ENCODE peak calls at places on chromosomes 3 and 15, in four cellular contexts. One of them, this sample, is unnamed.

GRCh38 chr3:192467230-192468186 is 259.8 kb downstream of the FGF12 start:
- DNase-seq in neural progenitor cell: peak; percentile 82
- DNase-seq in Peyer's patch: no peak
- DNase-seq in sigmoid colon: no peak
- DNase-seq in this sample: peak; percentile 31

GRCh38 chr15:66126057-66126855 is 127.3 kb downstream of the MEGF11 start:
- DNase-seq in neural progenitor cell: peak; percentile 61
- DNase-seq in Peyer's patch: no peak
- DNase-seq in sigmoid colon: no peak
- DNase-seq in this sample: peak; percentile 56

GRCh38 chr3:30321065-30321464 is 285.3 kb upstream of the TGFBR2 start:
- DNase-seq in neural progenitor cell: no peak
- DNase-seq in Peyer's patch: no peak
- DNase-seq in sigmoid colon: no peak
- DNase-seq in this sample: no peak

GRCh38 chr15:57784081-57784488 is 77.6 kb downstream of the POLR2M start:
- DNase-seq in neural progenitor cell: no peak
- DNase-seq in Peyer's patch: no peak
- DNase-seq in sigmoid colon: no peak
- DNase-seq in this sample: no peak

GRCh38 chr3:122019493-122019892 is 2.6 kb downstream of the ILDR1 start:
- DNase-seq in neural progenitor cell: no peak
- DNase-seq in Peyer's patch: no peak
- DNase-seq in sigmoid colon: no peak
- DNase-seq in this sample: no peak

GRCh38 chr3:139358857-139359562 is 15.2 kb downstream of the MRPS22 start:
- DNase-seq in neural progenitor cell: peak; percentile 78
- DNase-seq in Peyer's patch: no peak
- DNase-seq in sigmoid colon: no peak
- DNase-seq in this sample: no peak

GRCh38 chr15:65355173-65355982 is 22.4 kb downstream of the IGDCC3 start:
- DNase-seq in neural progenitor cell: peak; percentile 98
- DNase-seq in Peyer's patch: no peak
- DNase-seq in sigmoid colon: no peak
- DNase-seq in this sample: peak; percentile 93

GRCh38 chr3:189827108-189827507 is 195.9 kb downstream of the TP63 start:
- DNase-seq in neural progenitor cell: no peak
- DNase-seq in Peyer's patch: no peak
- DNase-seq in sigmoid colon: no peak
- DNase-seq in this sample: no peak

GRCh38 chr3:189049458-189050231 is 122.1 kb upstream of the TPRG1 start:
- DNase-seq in neural progenitor cell: no peak
- DNase-seq in Peyer's patch: no peak
- DNase-seq in sigmoid colon: no peak
- DNase-seq in this sample: no peak

GRCh38 chr3:188421151-188421821 is 267.3 kb downstream of the LPP start:
- DNase-seq in neural progenitor cell: no peak
- DNase-seq in Peyer's patch: no peak
- DNase-seq in sigmoid colon: no peak
- DNase-seq in this sample: no peak

GRCh38 chr3:67176396-67176795 is 178.3 kb downstream of the KBTBD8 start:
- DNase-seq in neural progenitor cell: no peak
- DNase-seq in Peyer's patch: no peak
- DNase-seq in sigmoid colon: no peak
- DNase-seq in this sample: no peak

GRCh38 chr3:80000022-80000421 is 232.2 kb upstream of the ROBO1 start:
- DNase-seq in neural progenitor cell: no peak
- DNase-seq in Peyer's patch: no peak
- DNase-seq in sigmoid colon: no peak
- DNase-seq in this sample: no peak

GRCh38 chr3:101943028-101943427 is 93.7 kb downstream of the NFKBIZ start:
- DNase-seq in neural progenitor cell: no peak
- DNase-seq in Peyer's patch: no peak
- DNase-seq in sigmoid colon: no peak
- DNase-seq in this sample: no peak

GRCh38 chr3:129003578-129004112 is 2.5 kb downstream of the EFCC1 start:
- DNase-seq in neural progenitor cell: peak; percentile 60
- DNase-seq in Peyer's patch: peak; percentile 79
- DNase-seq in sigmoid colon: no peak
- DNase-seq in this sample: peak; percentile 86

GRCh38 chr3:129002573-129003569 is 1.8 kb downstream of the EFCC1 start:
- DNase-seq in neural progenitor cell: no peak
- DNase-seq in Peyer's patch: no peak
- DNase-seq in sigmoid colon: no peak
- DNase-seq in this sample: no peak

GRCh38 chr3:129000742-129001100 is 383 bp upstream of the EFCC1 start:
- DNase-seq in neural progenitor cell: peak; percentile 46
- DNase-seq in Peyer's patch: no peak
- DNase-seq in sigmoid colon: peak; percentile 62
- DNase-seq in this sample: peak; percentile 74

GRCh38 chr3:129001101-129001816 is at the start of gene EFCC1:
- DNase-seq in neural progenitor cell: peak; percentile 92
- DNase-seq in Peyer's patch: peak; percentile 70
- DNase-seq in sigmoid colon: peak; percentile 90
- DNase-seq in this sample: peak; percentile 91

DNA sequence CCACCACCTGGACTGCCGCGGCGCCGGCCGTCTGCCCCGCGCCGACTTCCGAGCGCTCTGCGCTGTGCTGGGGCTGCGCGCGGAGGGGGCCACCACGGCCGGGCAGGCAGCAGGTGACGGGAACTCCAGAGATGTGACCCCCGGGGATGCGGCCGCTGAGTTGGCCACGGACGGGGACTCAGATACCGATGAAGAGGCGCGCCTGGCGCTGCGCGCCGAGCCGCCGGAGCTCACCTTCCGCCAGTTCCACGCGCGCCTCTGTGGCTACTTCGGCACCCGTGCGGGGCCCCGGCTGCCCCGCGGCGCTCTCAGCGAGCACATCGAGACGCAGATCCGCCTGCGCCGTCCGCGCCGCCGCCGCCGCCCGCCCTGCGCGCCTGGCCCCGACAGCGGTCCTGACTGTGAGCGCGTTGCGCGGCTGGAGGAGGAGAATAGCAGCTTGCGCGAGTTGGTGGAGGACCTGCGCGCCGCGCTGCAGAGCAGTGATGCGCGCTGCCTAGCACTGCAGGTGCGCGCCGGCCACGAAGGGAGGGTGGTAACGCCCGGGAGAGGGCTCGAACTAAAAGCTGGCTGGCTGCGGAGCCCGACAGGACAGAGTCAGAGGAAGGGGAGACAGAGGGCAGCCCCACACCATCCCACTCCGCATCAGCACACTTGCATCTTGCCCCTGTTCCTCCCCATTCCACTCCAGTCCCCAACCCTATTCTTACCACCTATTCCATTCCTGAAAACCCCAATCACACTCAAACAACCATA is 891 bp downstream of the EFCC1 start:
- DNase-seq in neural progenitor cell: peak; percentile 83
- DNase-seq in Peyer's patch: no peak
- DNase-seq in sigmoid colon: peak; percentile 60
- DNase-seq in this sample: peak; percentile 83
- H3K4me3 ChIP-seq in neural progenitor cell: peak overlapping the region; percentile 84
- H3K4me3 ChIP-seq in Peyer's patch: peak overlapping the region; percentile 55
- H3K4me3 ChIP-seq in sigmoid colon: peak overlapping the region; percentile 51
- H3K4me3 ChIP-seq in this sample: peak overlapping the region; percentile 69

GRCh38 chr3:58167431-58168351 is 43.1 kb downstream of the DNASE1L3 start:
- DNase-seq in neural progenitor cell: peak; percentile 78
- DNase-seq in Peyer's patch: peak; percentile 71
- DNase-seq in sigmoid colon: peak; percentile 89
- DNase-seq in this sample: peak; percentile 92
- H3K36me3 ChIP-seq in neural progenitor cell: no peaks in the 10 kb centered on the region
- H3K36me3 ChIP-seq in Peyer's patch: peaks cover 86% of the 10 kb centered on the region
- H3K36me3 ChIP-seq in sigmoid colon: peaks cover 17% of the 10 kb centered on the region
- H3K36me3 ChIP-seq in this sample: peaks cover 44% of the 10 kb centered on the region

DNA sequence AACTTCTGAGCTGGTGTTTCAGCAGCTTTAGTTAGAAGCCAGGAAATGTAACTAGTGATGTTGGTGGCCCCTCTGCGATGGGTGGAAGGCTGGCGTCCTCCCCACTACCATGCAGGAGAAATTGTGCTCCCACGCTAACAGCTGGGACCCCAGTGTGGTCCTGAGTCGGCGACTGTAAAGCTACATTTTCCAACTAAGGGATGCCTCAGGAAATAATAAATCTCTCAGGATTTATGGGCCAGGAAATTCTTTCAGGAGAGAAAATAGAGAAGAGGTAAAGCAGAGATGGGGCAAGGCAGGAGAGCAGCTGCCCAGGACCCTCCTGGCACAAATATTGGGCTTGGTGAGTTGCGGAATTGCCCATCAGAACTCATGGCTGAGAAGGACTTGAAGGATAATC is 186.9 kb downstream of the OPA1 start:
- DNase-seq in neural progenitor cell: no peak
- DNase-seq in Peyer's patch: no peak
- DNase-seq in sigmoid colon: no peak
- DNase-seq in this sample: no peak
- H3K27me3 ChIP-seq in neural progenitor cell: peaks cover 12% of the 10 kb centered on the region
- H3K27me3 ChIP-seq in Peyer's patch: no peaks in the 10 kb centered on the region
- H3K27me3 ChIP-seq in sigmoid colon: no peaks in the 10 kb centered on the region
- H3K27me3 ChIP-seq in this sample: peaks cover 1% of the 10 kb centered on the region

DNA sequence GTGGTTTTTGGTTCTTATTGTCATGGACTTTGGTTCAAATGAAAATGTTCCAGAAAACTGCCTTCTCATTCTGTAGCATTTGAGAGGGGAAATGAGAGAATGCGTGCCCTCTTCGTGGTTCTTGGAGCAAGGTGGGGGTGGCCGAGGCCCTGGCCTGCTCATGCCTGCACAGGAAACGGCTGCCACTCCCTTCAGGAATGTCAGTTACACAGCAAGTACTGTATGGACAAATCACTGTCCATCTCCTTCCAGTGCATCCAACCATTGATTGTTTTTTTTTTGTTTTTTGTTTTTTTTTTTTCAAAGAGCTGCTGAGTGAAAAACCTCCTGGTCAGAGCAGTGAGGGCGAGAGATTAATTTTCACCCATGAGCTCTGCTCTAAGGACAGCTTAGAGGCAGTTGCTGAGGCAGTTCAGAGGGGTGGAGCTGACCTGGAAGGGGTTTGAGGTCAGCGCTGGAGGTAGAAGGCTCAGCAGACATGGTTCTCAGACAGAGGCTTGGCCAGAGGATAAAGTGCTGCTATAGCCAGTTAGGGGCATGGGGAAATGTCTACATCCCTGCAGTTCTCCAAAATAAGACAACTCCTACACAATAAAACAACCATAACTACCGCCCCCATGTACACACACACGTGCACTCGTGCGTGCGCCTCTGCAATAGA is 20.2 kb upstream of the KIF23 start:
- DNase-seq in neural progenitor cell: no peak
- DNase-seq in Peyer's patch: no peak
- DNase-seq in sigmoid colon: no peak
- DNase-seq in this sample: no peak
- H3K4me3 ChIP-seq in neural progenitor cell: no peak overlapping the region
- H3K4me3 ChIP-seq in Peyer's patch: no peak overlapping the region
- H3K4me3 ChIP-seq in sigmoid colon: no peak overlapping the region
- H3K4me3 ChIP-seq in this sample: no peak overlapping the region

DNA sequence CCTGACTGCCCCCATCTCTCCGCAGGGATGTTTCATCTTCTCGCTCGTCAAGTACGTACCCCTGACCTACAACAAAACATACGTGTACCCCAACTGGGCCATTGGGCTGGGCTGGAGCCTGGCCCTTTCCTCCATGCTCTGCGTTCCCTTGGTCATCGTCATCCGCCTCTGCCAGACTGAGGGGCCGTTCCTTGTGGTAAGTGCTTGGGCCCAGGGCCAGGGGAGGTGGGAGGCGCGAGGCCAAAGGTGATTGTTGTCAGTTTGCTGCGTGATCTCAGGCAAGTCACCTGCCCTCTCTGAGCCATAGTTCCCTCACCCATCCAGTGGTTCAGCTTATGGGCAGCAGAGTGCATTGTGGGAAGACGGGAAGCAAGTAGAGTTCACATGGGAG is 58.5 kb downstream of the GRIP2 start:
- DNase-seq in neural progenitor cell: no peak
- DNase-seq in Peyer's patch: peak; percentile 24
- DNase-seq in sigmoid colon: no peak
- DNase-seq in this sample: no peak
- H3K36me3 ChIP-seq in neural progenitor cell: no peaks in the 10 kb centered on the region
- H3K36me3 ChIP-seq in Peyer's patch: peaks cover 95% of the 10 kb centered on the region
- H3K36me3 ChIP-seq in sigmoid colon: no peaks in the 10 kb centered on the region
- H3K36me3 ChIP-seq in this sample: peaks cover 61% of the 10 kb centered on the region

DNA sequence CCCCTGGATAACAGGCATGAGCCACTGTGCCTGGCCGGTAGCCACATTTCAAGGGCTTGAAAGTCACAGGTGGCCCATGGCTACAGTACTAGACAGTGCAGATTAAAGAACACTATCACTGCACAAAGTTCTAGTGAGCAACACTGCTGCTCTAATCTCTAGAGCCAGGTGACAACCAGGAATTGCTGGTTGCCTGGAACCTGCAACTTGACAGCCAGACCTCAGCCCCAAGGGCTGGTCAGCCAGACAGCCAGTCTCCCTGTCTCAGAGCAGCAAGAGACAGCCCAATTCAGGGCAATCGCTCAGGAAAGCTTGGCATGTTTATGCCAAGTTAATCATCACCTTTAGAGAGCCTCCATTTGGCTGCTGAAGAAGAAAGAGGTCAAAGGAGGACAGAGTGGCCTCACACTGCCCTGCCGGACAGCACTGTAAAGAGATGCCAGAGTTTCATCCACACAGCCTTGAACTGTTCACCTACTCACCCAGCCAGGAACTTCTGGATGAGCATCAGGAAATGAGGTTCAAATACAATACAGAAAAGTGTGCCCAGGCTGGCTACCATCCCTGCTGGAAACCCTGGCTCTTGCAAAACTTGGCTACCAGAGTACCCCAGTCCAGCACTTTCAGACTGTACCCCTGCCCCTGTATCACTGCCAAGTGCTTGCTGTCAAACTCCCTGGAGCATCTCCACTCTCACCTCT is 6.0 kb downstream of the CCDC12 start:
- DNase-seq in neural progenitor cell: no peak
- DNase-seq in Peyer's patch: peak; percentile 50
- DNase-seq in sigmoid colon: no peak
- DNase-seq in this sample: no peak
- H3K27me3 ChIP-seq in neural progenitor cell: no peaks in the 10 kb centered on the region
- H3K27me3 ChIP-seq in Peyer's patch: no peaks in the 10 kb centered on the region
- H3K27me3 ChIP-seq in sigmoid colon: no peaks in the 10 kb centered on the region
- H3K27me3 ChIP-seq in this sample: no peaks in the 10 kb centered on the region

GRCh38 chr3:111069974-111070751 is 1.5 kb upstream of the NECTIN3 start:
- DNase-seq in neural progenitor cell: peak; percentile 32
- DNase-seq in Peyer's patch: peak; percentile 58
- DNase-seq in sigmoid colon: no peak
- DNase-seq in this sample: peak; percentile 14
- H3K4me3 ChIP-seq in neural progenitor cell: peak overlapping the region; percentile 87
- H3K4me3 ChIP-seq in Peyer's patch: peak overlapping the region; percentile 92
- H3K4me3 ChIP-seq in sigmoid colon: peak overlapping the region; percentile 78
- H3K4me3 ChIP-seq in this sample: peak overlapping the region; percentile 84

This sample was measured in H7.